ENCODE peak calls at places on chromosomes 11 and 22, in five cellular contexts. J is stimulated activated CD8-positive, alpha-beta memory T cell treated with anti-CD3 and anti-CD28 coated beads, Interleukin-15, amount 100 ng/mL, for 1 hour; Z is globus pallidus; P is activated CD8-positive, alpha-beta T cell treated with anti-CD3 and anti-CD28 coated beads for 36 hours; D is psoas muscle. W is an unnamed sample.

GRCh38 chr22:48883211-48883960 is 944.3 kb downstream of the BRD1 start:
- DNase-seq in J (no peak), Z (no peak), P (no peak), D (peak), W (no peak)

GRCh38 chr11:45022294-45023064 is 71.8 kb upstream of the TP53I11 start:
- DNase-seq in J (no peak), Z (no peak), P (no peak), D (no peak), W (no peak)

GRCh38 chr11:104134760-104135159 is 29.2 kb downstream of the PDGFD start:
- DNase-seq in J (no peak), Z (no peak), P (no peak), D (no peak), W (no peak)

GRCh38 chr22:37282385-37282677 is at the start of gene CYTH4:
- DNase-seq in J (peak), Z (no peak), P (peak), D (peak), W (peak)

GRCh38 chr11:63762662-63763505 is 5.7 kb downstream of the ZFTA start:
- DNase-seq in J (no peak), Z (peak), P (no peak), D (peak), W (peak)

GRCh38 chr22:28810839-28811491 is 10.6 kb upstream of the XBP1 start:
- DNase-seq in J (no peak), Z (peak), P (peak), D (no peak), W (no peak)

GRCh38 chr11:15123849-15124248 is 9.1 kb downstream of the INSC start:
- DNase-seq in J (no peak), Z (no peak), P (no peak), D (no peak), W (no peak)

GRCh38 chr11:19576903-19577302 is 135.7 kb upstream of the NAV2 start:
- DNase-seq in J (no peak), Z (no peak), P (no peak), D (no peak), W (no peak)

GRCh38 chr22:45977551-45978274 is 751 bp upstream of the WNT7B start:
- DNase-seq in J (no peak), Z (no peak), P (no peak), D (no peak), W (no peak)

GRCh38 chr11:65410936-65411680 is 11.5 kb upstream of the NEAT1 start:
- DNase-seq in J (no peak), Z (no peak), P (no peak), D (peak), W (peak)

GRCh38 chr22:29787371-29787980 is 20.3 kb downstream of the UQCR10 start:
- DNase-seq in J (no peak), Z (no peak), P (no peak), D (no peak), W (no peak)

GRCh38 chr22:25067851-25068421 is 115.4 kb downstream of the KIAA1671 start:
- DNase-seq in J (peak), Z (peak), P (peak), D (peak), W (peak)

GRCh38 chr11:70405679-70406395 is 7.5 kb downstream of the CTTN start:
- DNase-seq in J (no peak), Z (no peak), P (no peak), D (no peak), W (no peak)

GRCh38 chr11:128757886-128758612 is 64.2 kb downstream of the FLI1 start:
- DNase-seq in J (no peak), Z (no peak), P (peak), D (no peak), W (no peak)

W was measured in left cardiac atrium.